ENCODE peak calls at places on chromosomes 11 and 22, in six cellular contexts. L, D, T, Y, I and R are unnamed samples.
A peak's percentile ranks its signal among the peaks of the same experiment; 100 is the strongest.

GRCh38 chr11:34495724-34496377 is 17.7 kb downstream of the ELF5 start:
- DNase-seq in Y (peak; percentile 89), I (no peak), D (no peak), T (no peak), L (peak; percentile 80), R (peak; percentile 65)

GRCh38 chr22:47164514-47165337 is 402.3 kb downstream of the TBC1D22A start:
- DNase-seq in T (no peak), L (no peak), I (peak; percentile 2), D (peak; percentile 9), Y (peak; percentile 26), R (no peak)

GRCh38 chr11:66851698-66852465 is 5.0 kb upstream of the LRFN4 start:
- DNase-seq in D (no peak), T (no peak), L (no peak), I (peak; percentile 63), Y (peak; percentile 49), R (no peak)

GRCh38 chr22:48943567-48944432 is 883.9 kb downstream of the BRD1 start:
- DNase-seq in T (no peak), I (no peak), D (no peak), Y (no peak), L (peak; percentile 27), R (no peak)

GRCh38 chr11:106998126-106998525 is 20.1 kb downstream of the GUCY1A2 start:
- DNase-seq in Y (no peak), I (no peak), T (peak; percentile 77), L (no peak), D (no peak), R (no peak)

GRCh38 chr22:22348127-22348814 is 103.7 kb downstream of the VPREB1 start:
- DNase-seq in D (no peak), I (no peak), L (no peak), Y (no peak), T (no peak), R (no peak)

GRCh38 chr11:26930518-26931247 is 63.2 kb upstream of the FIBIN start:
- DNase-seq in I (no peak), Y (no peak), T (peak; percentile 35), L (no peak), D (no peak), R (no peak)

GRCh38 chr11:45212566-45213315 is 66.3 kb downstream of the PRDM11 start:
- DNase-seq in L (no peak), D (no peak), Y (no peak), T (no peak), I (no peak), R (no peak)

GRCh38 chr22:31148953-31149627 is 8.8 kb upstream of the PLA2G3 start:
- DNase-seq in L (peak; percentile 78), I (peak; percentile 86), D (peak; percentile 75), Y (peak; percentile 71), T (peak; percentile 90), R (peak; percentile 85)

GRCh38 chr22:19878461-19879247 is 24.0 kb upstream of the GNB1L start:
- DNase-seq in L (no peak), I (peak; percentile 8), T (no peak), D (peak; percentile 12), Y (peak; percentile 37), R (peak; percentile 1)

GRCh38 chr22:20552913-20553401 is 45.5 kb downstream of the MED15 start:
- DNase-seq in I (no peak), L (no peak), D (peak; percentile 28), T (peak; percentile 47), Y (no peak), R (peak; percentile 19)

GRCh38 chr11:789951-790350 is at the start of gene CEND1:
- DNase-seq in L (no peak), D (peak; percentile 56), Y (no peak), T (peak; percentile 49), I (peak; percentile 67), R (no peak)

GRCh38 chr11:9774591-9775392 is 110.9 kb downstream of the SWAP70 start:
- DNase-seq in D (no peak), L (no peak), I (no peak), T (peak; percentile 71), Y (no peak), R (no peak)

GRCh38 chr22:32183625-32184024 is 21.2 kb downstream of the RFPL2 start:
- DNase-seq in I (no peak), Y (no peak), L (no peak), D (no peak), T (no peak), R (no peak)

GRCh38 chr11:30023037-30023436 is 6.2 kb upstream of the KCNA4 start:
- DNase-seq in T (peak; percentile 3), D (no peak), I (no peak), Y (no peak), L (no peak), R (no peak)

GRCh38 chr11:1706634-1707400 is 9.8 kb downstream of the KRTAP5-6 start:
- DNase-seq in Y (no peak), I (peak; percentile 25), D (no peak), T (no peak), L (no peak), R (no peak)

GRCh38 chr11:115199501-115199900 is 304.7 kb downstream of the CADM1 start:
- DNase-seq in I (no peak), Y (no peak), D (no peak), T (no peak), L (no peak), R (no peak)

GRCh38 chr11:86592047-86592564 is 80.3 kb downstream of the ME3 start:
- DNase-seq in I (no peak), L (peak; percentile 53), T (no peak), Y (no peak), D (no peak), R (peak; percentile 27)

GRCh38 chr11:43709689-43710088 is 29.2 kb downstream of the HSD17B12 start:
- DNase-seq in Y (no peak), D (no peak), L (no peak), T (no peak), I (no peak), R (no peak)

GRCh38 chr11:21464601-21465193 is 728.2 kb upstream of the ANO5 start:
- DNase-seq in Y (no peak), D (no peak), I (no peak), T (no peak), L (no peak), R (no peak)

GRCh38 chr11:75103380-75104026 is 6.8 kb upstream of the OR2AT4 start:
- DNase-seq in D (no peak), I (no peak), L (no peak), Y (no peak), T (peak; percentile 34), R (no peak)

GRCh38 chr11:23314162-23314561 is 453.9 kb upstream of the CCDC179 start:
- DNase-seq in T (peak; percentile 36), I (no peak), D (no peak), L (no peak), Y (no peak), R (no peak)

GRCh38 chr11:6390718-6391547 is 659 bp downstream of the SMPD1 start:
- DNase-seq in Y (no peak), D (peak; percentile 26), L (no peak), T (no peak), I (no peak), R (peak; percentile 20)

GRCh38 chr11:65960824-65961266 is 689 bp upstream of the SART1 start:
- DNase-seq in Y (no peak), L (no peak), I (no peak), D (no peak), T (no peak), R (no peak)

GRCh38 chr22:44870021-44870420 is 117.6 kb downstream of the ARHGAP8 start:
- DNase-seq in T (peak; percentile 11), I (peak; percentile 54), L (no peak), Y (no peak), D (no peak), R (peak; percentile 62)

GRCh38 chr11:130912552-130912951 is 3.7 kb downstream of the SNX19 start:
- DNase-seq in I (no peak), L (no peak), T (no peak), D (no peak), Y (no peak), R (no peak)